ENCODE peak calls at places on chromosomes 3 and 15, in five cellular contexts. G, V, O, P and W are unnamed samples.

GRCh38 chr3:16388850-16389411 is 123.9 kb downstream of the OXNAD1 start:
- DNase-seq in G (no peak), V (no peak), O (no peak), P (no peak), W (no peak)

GRCh38 chr15:78682693-78683410 is 41.8 kb upstream of the CHRNB4 start:
- DNase-seq in G (no peak), V (no peak), O (no peak), P (no peak), W (no peak)

GRCh38 chr3:190269096-190269495 is 53.1 kb downstream of the CLDN1 start:
- DNase-seq in G (no peak), V (no peak), O (no peak), P (no peak), W (no peak)

GRCh38 chr15:60095711-60096110 is 91.6 kb downstream of the FOXB1 start:
- DNase-seq in G (no peak), V (peak; percentile 73), O (peak; percentile 51), P (no peak), W (no peak)

GRCh38 chr3:60652829-60653228 is 598.4 kb downstream of the FHIT start:
- DNase-seq in G (no peak), V (no peak), O (no peak), P (no peak), W (peak; percentile 13)

GRCh38 chr15:60679256-60679655 is 200.3 kb upstream of the ICE2 start:
- DNase-seq in G (no peak), V (peak; percentile 83), O (no peak), P (no peak), W (no peak)

GRCh38 chr3:135453333-135453732 is 512.2 kb upstream of the PPP2R3A start:
- DNase-seq in G (no peak), V (no peak), O (no peak), P (no peak), W (no peak)

GRCh38 chr3:135125171-135125801 is 330.2 kb downstream of the EPHB1 start:
- DNase-seq in G (no peak), V (peak; percentile 18), O (no peak), P (no peak), W (peak; percentile 7)

GRCh38 chr15:73320619-73321180 is 48.1 kb downstream of the HCN4 start:
- DNase-seq in G (no peak), V (no peak), O (no peak), P (no peak), W (no peak)

GRCh38 chr3:46662771-46663551 is 30.5 kb downstream of the ALS2CL start:
- DNase-seq in G (no peak), V (peak; percentile 33), O (no peak), P (no peak), W (peak; percentile 9)

GRCh38 chr3:103513003-103513402 is 1078.2 kb downstream of the ZPLD1 start:
- DNase-seq in G (no peak), V (no peak), O (no peak), P (no peak), W (no peak)

GRCh38 chr15:62896969-62897486 is 145.5 kb upstream of the TPM1 start:
- DNase-seq in G (no peak), V (peak; percentile 99), O (peak; percentile 98), P (no peak), W (peak; percentile 97)

GRCh38 chr3:38805765-38806386 is 10.1 kb downstream of the SCN10A start:
- DNase-seq in G (no peak), V (peak; percentile 67), O (peak; percentile 26), P (no peak), W (peak; percentile 32)

GRCh38 chr3:71232175-71232679 is 351.3 kb downstream of the FOXP1 start:
- DNase-seq in G (no peak), V (no peak), O (no peak), P (no peak), W (no peak)

GRCh38 chr3:124663690-124664089 is 66.6 kb upstream of the UMPS start:
- DNase-seq in G (no peak), V (peak; percentile 34), O (peak; percentile 27), P (no peak), W (no peak)

GRCh38 chr15:81385110-81386076 is 11.4 kb upstream of the TMC3 start:
- DNase-seq in G (no peak), V (no peak), O (no peak), P (no peak), W (no peak)

GRCh38 chr3:136909187-136909586 is 47.2 kb downstream of the NCK1 start:
- DNase-seq in G (no peak), V (no peak), O (no peak), P (no peak), W (no peak)

GRCh38 chr3:14721126-14721864 is 46.4 kb downstream of the C3orf20 start:
- DNase-seq in G (no peak), V (no peak), O (no peak), P (no peak), W (no peak)

GRCh38 chr3:3015472-3016089 is 94.6 kb downstream of the IL5RA start:
- DNase-seq in G (no peak), V (peak; percentile 7), O (no peak), P (no peak), W (no peak)

GRCh38 chr3:133444071-133444774 is 44.4 kb downstream of the BFSP2 start:
- DNase-seq in G (no peak), V (peak; percentile 37), O (no peak), P (no peak), W (no peak)

GRCh38 chr3:45027406-45027805 is 1.3 kb downstream of the CLEC3B start:
- DNase-seq in G (no peak), V (no peak), O (no peak), P (no peak), W (no peak)

GRCh38 chr3:13405614-13406013 is 14.5 kb downstream of the NUP210 start:
- DNase-seq in G (no peak), V (no peak), O (no peak), P (no peak), W (no peak)

GRCh38 chr3:31472479-31473390 is 60.0 kb upstream of the STT3B start:
- DNase-seq in G (no peak), V (peak; percentile 73), O (peak; percentile 68), P (no peak), W (peak; percentile 23)

GRCh38 chr3:169662215-169663070 is 1.1 kb downstream of the MECOM start:
- DNase-seq in G (no peak), V (peak; percentile 62), O (no peak), P (no peak), W (no peak)

GRCh38 chr3:110620118-110620517 is 451.5 kb upstream of the NECTIN3 start:
- DNase-seq in G (no peak), V (no peak), O (no peak), P (no peak), W (no peak)

GRCh38 chr15:42338500-42338899 is 20.8 kb upstream of the CAPN3 start:
- DNase-seq in G (no peak), V (no peak), O (no peak), P (no peak), W (no peak)

GRCh38 chr3:58009749-58010535 is 1.7 kb downstream of the FLNB start:
- DNase-seq in G (no peak), V (no peak), O (no peak), P (no peak), W (no peak)

GRCh38 chr3:127448161-127448561 is 142.4 kb downstream of the TPRA1 start:
- DNase-seq in G (no peak), V (peak; percentile 5), O (no peak), P (no peak), W (no peak)

GRCh38 chr3:100002599-100003350 is 111.5 kb downstream of the FILIP1L start:
- DNase-seq in G (no peak), V (peak; percentile 97), O (peak; percentile 91), P (no peak), W (peak; percentile 97)

GRCh38 chr3:172104471-172105072 is 65.2 kb downstream of the FNDC3B start:
- DNase-seq in G (no peak), V (peak; percentile 39), O (no peak), P (no peak), W (no peak)

GRCh38 chr3:16463914-16464313 is 49.6 kb downstream of the RFTN1 start:
- DNase-seq in G (no peak), V (no peak), O (no peak), P (no peak), W (no peak)